ENCODE peak calls at places on chromosomes 16 and 17, in seven cellular contexts. G is Panc1, F is GM13976, N is left ventricle myocardium inferior, K is fibroblast of pulmonary artery, B is colonic mucosa, Y is tibial nerve. Z is an unnamed sample.
A peak's percentile ranks its signal among the peaks of the same experiment; 100 is the strongest.

GRCh38 chr17:8186787-8187516 is 3.0 kb downstream of the BORCS6 start:
- DNase-seq in G (peak; percentile 99), F (peak; percentile 79), N (peak; percentile 91), K (peak; percentile 97), B (peak; percentile 94), Y (peak; percentile 89), Z (peak; percentile 81)

GRCh38 chr17:68697850-68698313 is 96.7 kb upstream of the FAM20A start:
- DNase-seq in G (no peak), F (no peak), N (no peak), K (peak; percentile 92), B (no peak), Y (no peak), Z (no peak)

GRCh38 chr16:56713794-56714193 is 16.1 kb upstream of the NUP93 start:
- DNase-seq in G (no peak), F (no peak), N (no peak), K (no peak), B (no peak), Y (no peak), Z (no peak)

GRCh38 chr17:80605326-80606066 is 60.9 kb downstream of the RPTOR start:
- DNase-seq in G (peak; percentile 12), F (peak; percentile 80), N (no peak), K (no peak), B (no peak), Y (no peak), Z (peak; percentile 85)

GRCh38 chr16:11791144-11791828 is 5.8 kb downstream of the ZC3H7A start:
- DNase-seq in G (no peak), F (no peak), N (no peak), K (no peak), B (no peak), Y (no peak), Z (no peak)

GRCh38 chr17:9658593-9659211 is 13.4 kb downstream of the USP43 start:
- DNase-seq in G (no peak), F (no peak), N (no peak), K (no peak), B (peak; percentile 64), Y (no peak), Z (no peak)

GRCh38 chr17:31649302-31649701 is 209.7 kb downstream of the COPRS start:
- DNase-seq in G (no peak), F (no peak), N (no peak), K (no peak), B (no peak), Y (no peak), Z (no peak)

GRCh38 chr16:75262800-75263127 is 11.3 kb upstream of the BCAR1 start:
- DNase-seq in G (no peak), F (no peak), N (no peak), K (no peak), B (no peak), Y (no peak), Z (no peak)

GRCh38 chr17:63446981-63447687 is 1.0 kb upstream of the CYB561 start:
- DNase-seq in G (no peak), F (no peak), N (no peak), K (peak; percentile 81), B (peak; percentile 58), Y (no peak), Z (no peak)

GRCh38 chr17:38579934-38580333 is 25.8 kb downstream of the SRCIN1 start:
- DNase-seq in G (no peak), F (peak; percentile 60), N (no peak), K (peak; percentile 42), B (no peak), Y (no peak), Z (no peak)

GRCh38 chr16:19879241-19879792 is 5.3 kb downstream of the GPRC5B start:
- DNase-seq in G (no peak), F (no peak), N (peak; percentile 29), K (peak; percentile 20), B (no peak), Y (no peak), Z (no peak)

GRCh38 chr16:68186877-68187276 is 49.0 kb downstream of the ESRP2 start:
- DNase-seq in G (no peak), F (no peak), N (no peak), K (no peak), B (no peak), Y (no peak), Z (no peak)

GRCh38 chr17:82007495-82008257 is 15.0 kb downstream of the CENPX start:
- DNase-seq in G (no peak), F (no peak), N (no peak), K (no peak), B (no peak), Y (no peak), Z (no peak)

GRCh38 chr17:41048441-41048840 is 1.3 kb upstream of the KRTAP2-1 start:
- DNase-seq in G (no peak), F (no peak), N (no peak), K (no peak), B (no peak), Y (no peak), Z (no peak)

GRCh38 chr17:1997587-1998425 is 27.3 kb downstream of the RTN4RL1 start:
- DNase-seq in G (no peak), F (no peak), N (no peak), K (no peak), B (peak; percentile 84), Y (no peak), Z (no peak)

GRCh38 chr17:79623786-79624657 is 13.2 kb upstream of the RBFOX3 start:
- DNase-seq in G (no peak), F (no peak), N (peak; percentile 7), K (no peak), B (no peak), Y (no peak), Z (no peak)

GRCh38 chr17:1643293-1643998 is 2.1 kb downstream of the SCARF1 start:
- DNase-seq in G (no peak), F (peak; percentile 81), N (no peak), K (no peak), B (peak; percentile 83), Y (no peak), Z (peak; percentile 88)

GRCh38 chr17:80246266-80246681 is 14.4 kb upstream of the RNF213 start:
- DNase-seq in G (no peak), F (no peak), N (no peak), K (no peak), B (no peak), Y (no peak), Z (no peak)

GRCh38 chr16:23516366-23517137 is 6.3 kb upstream of the GGA2 start:
- DNase-seq in G (no peak), F (no peak), N (no peak), K (no peak), B (no peak), Y (no peak), Z (no peak)

GRCh38 chr17:31388770-31389672 is 2.5 kb upstream of the RAB11FIP4 start:
- DNase-seq in G (peak; percentile 12), F (peak; percentile 76), N (no peak), K (peak; percentile 14), B (no peak), Y (no peak), Z (peak; percentile 75)

GRCh38 chr16:80260906-80261311 is 279.9 kb upstream of the DYNLRB2 start:
- DNase-seq in G (no peak), F (no peak), N (no peak), K (no peak), B (peak; percentile 66), Y (no peak), Z (no peak)

GRCh38 chr17:50064253-50064991 is 8.5 kb downstream of the ITGA3 start:
- DNase-seq in G (peak; percentile 87), F (no peak), N (no peak), K (peak; percentile 95), B (no peak), Y (no peak), Z (no peak)

GRCh38 chr17:83176956-83177583 is 97.7 kb downstream of the METRNL start:
- DNase-seq in G (no peak), F (no peak), N (no peak), K (no peak), B (peak; percentile 10), Y (peak; percentile 8), Z (no peak)

GRCh38 chr16:48384982-48385271 is 286 bp downstream of the SIAH1 start:
- DNase-seq in G (no peak), F (peak; percentile 77), N (peak; percentile 54), K (peak; percentile 48), B (no peak), Y (no peak), Z (peak; percentile 82)

GRCh38 chr17:12421077-12421476 is 244.6 kb upstream of the MYOCD start:
- DNase-seq in G (no peak), F (no peak), N (no peak), K (no peak), B (no peak), Y (no peak), Z (no peak)

GRCh38 chr17:79837888-79838540 is 1.2 kb downstream of the CBX4 start:
- DNase-seq in G (no peak), F (no peak), N (no peak), K (no peak), B (peak; percentile 48), Y (no peak), Z (no peak)

GRCh38 chr16:301235-301634 is 18.3 kb downstream of the PDIA2 start:
- DNase-seq in G (no peak), F (no peak), N (no peak), K (no peak), B (no peak), Y (no peak), Z (no peak)

GRCh38 chr17:79980246-79981043 is 55.2 kb downstream of the TBC1D16 start:
- DNase-seq in G (no peak), F (no peak), N (no peak), K (no peak), B (no peak), Y (no peak), Z (no peak)

DNA sequence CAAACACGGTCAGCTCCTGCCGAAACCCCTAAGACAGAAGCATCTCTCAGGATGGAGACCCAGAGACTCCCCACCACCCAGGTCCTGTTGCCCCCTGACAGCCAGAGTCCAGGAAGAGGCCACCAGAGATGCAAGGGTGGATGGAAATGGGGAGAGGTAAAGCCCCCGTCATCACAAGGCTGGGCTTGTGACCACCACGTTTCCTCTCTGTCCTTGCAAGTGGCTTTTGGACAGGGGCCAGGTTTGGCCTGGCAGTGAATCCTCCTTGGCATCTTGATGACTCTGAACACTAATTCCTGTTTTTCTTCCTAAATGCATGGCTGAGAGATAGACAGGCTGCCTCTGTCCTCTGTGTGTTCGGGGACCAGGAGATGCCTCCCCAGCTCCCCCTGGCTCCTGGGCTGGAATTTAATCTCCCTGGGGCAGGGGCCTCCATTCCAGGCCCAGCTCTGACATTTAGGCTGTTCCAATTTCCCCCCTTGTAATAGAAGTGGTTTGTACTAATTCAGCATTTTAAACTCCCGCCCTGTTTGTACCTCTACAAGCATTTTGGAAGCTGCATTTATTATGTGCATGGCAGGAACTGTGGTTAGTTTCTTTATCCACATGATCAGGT is 116.2 kb upstream of the IRX6 start:
- DNase-seq in G (no peak), F (no peak), N (no peak), K (no peak), B (no peak), Y (no peak), Z (no peak)
- TF ChIP-seq CTCF in G (no peak), F (no peak), N (no peak), K (no peak), B (no peak), Y (no peak), Z (no peak)

GRCh38 chr17:3667366-3668278 is 756 bp downstream of the TAX1BP3 start:
- DNase-seq in G (no peak), F (no peak), N (peak; percentile 91), K (peak; percentile 93), B (peak; percentile 92), Y (peak; percentile 53), Z (no peak)
- TF ChIP-seq CTCF in G (no peak), F (no peak), N (no peak), K (no peak), B (no peak), Y (no peak), Z (peak; percentile 0)

GRCh38 chr16:69330286-69331109 is at the start of gene PDF:
- DNase-seq in G (no peak), F (peak; percentile 95), N (peak; percentile 95), K (peak; percentile 92), B (peak; percentile 97), Y (peak; percentile 83), Z (peak; percentile 97)
- TF ChIP-seq CTCF in G (no peak), F (peak; percentile 5), N (no peak), K (no peak), B (no peak), Y (no peak), Z (no peak)

GRCh38 chr16:21980032-21980431 is 20.9 kb downstream of the PDZD9 start:
- DNase-seq in G (no peak), F (no peak), N (no peak), K (no peak), B (no peak), Y (no peak), Z (no peak)
- TF ChIP-seq CTCF in G (no peak), F (no peak), N (no peak), K (no peak), B (no peak), Y (no peak), Z (no peak)

Z was measured in GM13977.